ENCODE peak calls at places on chromosome 3, in eight cellular contexts. Q, L, H, Y, X, R, C and F are unnamed samples. For H3K27me3, the result is how much of the 10 kb centered on the place peaks cover.

GRCh38 chr3:78026429-78026828 is 986.5 kb downstream of the ROBO2 start:
- DNase-seq in L (no peak), X (no peak), Q (no peak), C (no peak), R (no peak), Y (no peak), H (no peak), F (no peak)

GRCh38 chr3:8658326-8659212 is 14.0 kb upstream of the SSUH2 start:
- DNase-seq in Q (peak), H (peak), C (no peak), Y (peak), R (no peak), X (peak), L (no peak), F (peak)

GRCh38 chr3:154844863-154845262 is 235.3 kb upstream of the MME start:
- DNase-seq in H (no peak), Y (no peak), X (no peak), C (no peak), R (no peak), L (no peak), Q (no peak), F (no peak)

GRCh38 chr3:31014317-31015040 is 120.0 kb upstream of the GADL1 start:
- DNase-seq in R (no peak), C (no peak), Q (peak), L (no peak), X (no peak), H (no peak), Y (peak), F (no peak)

GRCh38 chr3:106058485-106058884 is 189.7 kb upstream of the CBLB start:
- DNase-seq in C (no peak), Y (no peak), H (no peak), L (no peak), X (peak), Q (no peak), R (no peak), F (no peak)

GRCh38 chr3:124558898-124559649 is 171.2 kb upstream of the UMPS start:
- DNase-seq in C (peak), L (peak), Y (peak), Q (peak), H (peak), R (peak), X (peak), F (no peak)

GRCh38 chr3:157263027-157263426 is 103.1 kb upstream of the CCNL1 start:
- DNase-seq in R (peak), H (no peak), Y (no peak), C (no peak), L (no peak), X (no peak), Q (no peak), F (no peak)

GRCh38 chr3:142947799-142948575 is 15.5 kb downstream of the PAQR9 start:
- DNase-seq in Y (peak), H (no peak), Q (no peak), R (no peak), X (no peak), C (no peak), L (peak), F (no peak)

GRCh38 chr3:52469001-52469400 is 13.6 kb downstream of the NISCH start:
- DNase-seq in X (no peak), L (no peak), R (no peak), Y (no peak), C (no peak), Q (no peak), H (no peak), F (no peak)

GRCh38 chr3:13866406-13866965 is 13.4 kb downstream of the WNT7A start:
- DNase-seq in Q (no peak), Y (no peak), L (peak), R (no peak), C (no peak), X (no peak), H (no peak), F (no peak)

GRCh38 chr3:45205126-45205525 is 21.0 kb downstream of the TMEM158 start:
- DNase-seq in R (no peak), L (no peak), Y (peak), Q (peak), C (no peak), X (no peak), H (no peak), F (no peak)

GRCh38 chr3:48881652-48882114 is 17.0 kb downstream of the SLC25A20 start:
- DNase-seq in X (peak), H (no peak), Q (no peak), R (no peak), C (no peak), Y (no peak), L (no peak), F (no peak)

GRCh38 chr3:170585937-170586310 is at the start of gene SLC7A14:
- DNase-seq in L (no peak), H (no peak), Y (peak), Q (no peak), X (peak), C (no peak), R (peak), F (no peak)

DNA sequence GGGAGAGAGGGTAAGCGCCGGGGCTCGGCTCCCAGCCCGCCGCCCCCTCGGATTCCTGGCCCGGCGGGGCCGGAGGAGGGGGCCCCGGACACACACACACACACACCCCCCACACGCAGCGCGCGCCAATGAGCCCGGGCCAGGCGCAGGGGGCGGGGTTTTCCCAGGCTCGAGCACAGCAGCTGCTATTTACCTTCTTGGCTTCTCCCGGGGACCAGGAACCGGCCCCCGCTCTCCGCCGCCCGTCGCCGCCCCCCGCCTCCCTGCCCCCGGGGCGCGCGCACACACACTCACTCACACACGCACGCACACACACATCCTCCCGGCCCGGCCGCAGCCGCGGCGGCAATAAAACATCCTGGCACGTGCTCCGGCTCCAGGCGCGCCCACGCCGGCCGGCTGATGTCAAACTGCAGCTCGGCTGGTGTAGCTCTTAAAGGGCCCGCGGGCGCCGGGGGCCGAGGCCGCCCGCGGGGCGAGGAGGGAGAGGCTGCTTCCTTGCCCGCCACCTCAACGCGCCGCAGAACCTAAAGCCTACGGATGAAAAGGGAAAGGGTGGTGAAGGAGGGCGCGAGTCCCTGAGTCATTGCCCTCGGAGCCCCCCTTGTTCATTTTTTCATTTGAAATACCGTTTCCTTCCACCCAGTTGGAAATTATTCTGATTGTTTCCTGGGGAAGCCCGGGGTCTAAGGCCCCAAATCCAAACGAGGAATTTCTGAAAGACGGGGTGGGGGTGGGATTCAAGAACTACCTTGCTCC is 1.0 kb upstream of the HES1 start:
- DNase-seq in H (peak), L (peak), Y (peak), X (peak), C (peak), Q (peak), R (peak), F (peak)
- H3K27me3 ChIP-seq in H (under half), L (under half), Y (under half), X (under half), C (under half), Q (under half), R (under half), F (under half)

GRCh38 chr3:188829577-188829976 is 342.2 kb upstream of the TPRG1 start:
- DNase-seq in H (no peak), R (no peak), Y (no peak), X (peak), C (no peak), L (no peak), Q (no peak), F (no peak)
- H3K27me3 ChIP-seq in H (under half), R (under half), Y (under half), X (under half), C (under half), L (under half), Q (under half), F (under half)

DNA sequence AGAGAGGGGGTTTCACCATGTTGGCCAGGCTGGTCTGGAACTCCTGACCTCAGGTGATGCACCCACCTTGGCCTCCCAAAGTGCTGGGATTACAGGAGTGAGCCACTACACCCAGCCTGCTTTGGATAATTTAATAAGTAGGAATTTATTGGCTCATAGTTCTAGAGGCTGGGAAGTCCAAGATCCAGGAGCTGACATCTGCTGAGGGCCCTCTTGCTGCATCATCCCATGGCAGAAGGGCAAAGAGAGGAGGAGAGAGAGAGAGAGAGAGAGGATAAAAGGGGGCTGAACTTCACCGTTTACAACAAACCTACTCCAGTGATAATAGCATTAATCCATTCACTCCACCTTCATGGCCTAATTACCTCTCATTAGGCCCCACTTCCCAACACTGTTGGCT is 62.0 kb upstream of the HES1 start:
- DNase-seq in Q (no peak), C (no peak), X (no peak), L (no peak), H (no peak), R (no peak), Y (no peak), F (no peak)
- H3K27me3 ChIP-seq in Q (under half), C (under half), X (under half), L (under half), H (under half), R (under half), Y (under half), F (under half)

GRCh38 chr3:128502712-128503111 is 9.7 kb upstream of the GATA2 start:
- DNase-seq in Y (no peak), X (no peak), C (no peak), R (no peak), H (no peak), Q (no peak), L (no peak), F (no peak)

GRCh38 chr3:128503164-128503651 is 10.2 kb upstream of the GATA2 start:
- DNase-seq in X (peak), Y (no peak), H (peak), C (no peak), Q (no peak), L (peak), R (no peak), F (no peak)

GRCh38 chr3:128499724-128500275 is 6.8 kb upstream of the GATA2 start:
- DNase-seq in X (no peak), L (no peak), Q (no peak), C (no peak), H (no peak), R (peak), Y (no peak), F (no peak)

GRCh38 chr3:128500556-128500955 is 7.6 kb upstream of the GATA2 start:
- DNase-seq in L (no peak), X (no peak), Q (no peak), Y (no peak), C (no peak), H (no peak), R (no peak), F (no peak)

GRCh38 chr3:128501431-128501830 is 8.4 kb upstream of the GATA2 start:
- DNase-seq in L (no peak), R (peak), Q (no peak), Y (no peak), X (no peak), C (no peak), H (no peak), F (no peak)
- H3K27me3 ChIP-seq in L (under half), R (half or more), Q (half or more), Y (under half), X (under half), C (under half), H (under half), F (under half)

GRCh38 chr3:138433892-138434275 is 532 bp upstream of the ESYT3 start:
- DNase-seq in Q (no peak), H (no peak), Y (no peak), R (no peak), X (no peak), L (no peak), C (no peak), F (no peak)
- H3K27me3 ChIP-seq in Q (half or more), H (under half), Y (half or more), R (under half), X (half or more), L (under half), C (under half), F (under half)

GRCh38 chr3:28575100-28575747 is 226.6 kb upstream of the AZI2 start:
- DNase-seq in L (no peak), Q (no peak), C (no peak), X (peak), H (no peak), R (peak), Y (no peak), F (no peak)
- H3K27me3 ChIP-seq in L (half or more), Q (half or more), C (under half), X (half or more), H (under half), R (under half), Y (under half), F (under half)

DNA sequence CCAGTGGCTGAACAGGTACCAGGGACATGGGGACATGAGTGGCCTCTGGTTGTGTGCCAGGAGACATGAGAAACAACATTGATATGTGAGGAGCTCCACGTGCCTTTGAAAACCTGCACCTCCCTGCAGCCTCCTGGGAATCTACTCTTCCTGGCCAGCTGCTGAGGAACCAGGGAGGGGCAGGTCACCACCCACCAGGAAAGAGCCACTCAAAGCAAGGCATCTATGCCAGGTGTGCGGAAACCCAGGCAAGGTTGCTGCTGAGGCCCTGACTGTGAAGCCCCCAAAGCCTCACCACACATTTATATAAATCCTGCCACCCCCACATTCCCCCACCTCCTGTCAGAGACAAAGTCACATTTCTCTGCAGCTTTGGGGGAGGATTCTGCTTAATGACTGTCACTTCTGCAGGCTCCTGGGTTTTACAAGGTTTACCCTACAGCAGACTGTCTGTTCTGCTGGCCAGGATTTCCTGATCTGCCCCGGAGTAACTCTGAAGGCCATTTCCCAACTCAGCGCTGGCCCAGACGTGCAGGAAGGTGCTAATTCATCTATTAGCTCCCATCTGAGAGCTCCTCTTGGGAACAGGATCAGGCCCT is 110.8 kb downstream of the ADCY5 start:
- DNase-seq in X (no peak), H (no peak), R (no peak), Q (no peak), L (no peak), Y (no peak), C (no peak), F (no peak)
- H3K27me3 ChIP-seq in X (under half), H (under half), R (half or more), Q (under half), L (under half), Y (under half), C (under half), F (under half)

GRCh38 chr3:194098872-194099183 is 37.1 kb upstream of the HES1 start:
- DNase-seq in X (no peak), H (no peak), L (no peak), Q (no peak), R (no peak), C (no peak), Y (no peak), F (no peak)
- H3K27me3 ChIP-seq in X (under half), H (under half), L (under half), Q (under half), R (under half), C (under half), Y (half or more), F (under half)

DNA sequence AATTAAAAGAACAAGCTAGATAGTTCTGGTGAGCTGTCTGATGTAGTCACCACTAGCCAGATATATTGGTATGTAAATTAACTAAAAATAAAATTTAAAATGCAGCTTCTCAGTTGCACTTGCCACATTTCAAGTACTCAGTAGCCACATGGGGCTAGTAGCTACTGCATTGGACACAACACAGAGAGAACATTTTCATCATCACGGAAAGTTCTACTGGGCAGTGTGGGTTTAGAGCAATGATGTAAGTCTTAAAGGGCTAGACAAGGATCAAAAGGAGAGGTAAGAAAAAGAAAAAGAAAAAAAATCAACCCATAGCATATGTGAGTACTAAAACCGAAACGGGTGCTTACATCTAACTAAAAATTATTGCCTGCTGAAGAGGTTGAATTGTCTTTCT is 282.4 kb upstream of the LRRFIP2 start:
- DNase-seq in L (no peak), C (no peak), Q (no peak), R (no peak), H (no peak), X (no peak), Y (no peak), F (no peak)
- H3K27me3 ChIP-seq in L (under half), C (under half), Q (half or more), R (under half), H (under half), X (under half), Y (half or more), F (under half)

DNA sequence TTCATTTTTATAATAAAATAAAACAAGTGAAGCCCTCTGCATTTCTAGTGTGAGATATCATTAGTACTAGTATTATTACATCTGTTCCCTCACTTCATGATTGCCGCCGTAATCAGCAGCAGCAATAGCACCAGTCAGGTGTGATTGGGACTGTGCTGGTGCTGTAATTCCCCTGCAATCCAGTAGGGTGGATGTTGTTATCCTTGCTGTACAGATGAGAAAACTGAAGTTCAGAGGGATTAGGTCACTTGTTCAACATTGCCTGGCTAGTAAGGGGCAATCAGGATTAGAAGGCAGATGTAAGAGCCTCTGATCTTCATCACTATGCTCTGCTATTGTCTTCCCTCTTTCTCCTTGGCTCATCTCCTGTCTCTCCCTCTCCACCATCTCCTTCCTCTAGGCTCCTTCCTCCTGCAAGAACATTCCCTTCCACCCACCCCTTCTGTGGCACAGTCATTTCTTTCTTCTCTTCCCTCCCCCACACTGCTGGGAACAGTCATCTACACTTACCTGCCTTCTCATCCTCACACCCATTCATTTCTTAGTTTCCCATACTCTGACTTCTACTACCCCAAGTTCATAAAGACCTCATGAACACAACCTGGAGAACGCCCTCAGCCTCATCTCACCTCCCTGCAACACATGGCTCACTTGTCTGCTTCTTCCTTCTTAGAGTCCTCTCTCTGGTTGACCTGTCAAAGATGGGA is 29.7 kb downstream of the CRYGS start:
- DNase-seq in H (peak), C (no peak), X (no peak), R (no peak), Q (no peak), L (peak), Y (no peak), F (peak)
- H3K27me3 ChIP-seq in H (under half), C (under half), X (under half), R (half or more), Q (half or more), L (under half), Y (under half), F (under half)